ENCODE peak calls at places on chromosome 16, in four cellular contexts. I is CD8-positive, alpha-beta T cell; M is A673; G is Peyer's patch. O is an unnamed sample. For H3K36me3, the result is how much of the 10 kb centered on the place peaks cover.

GRCh38 chr16:87851601-87852000 is 17.7 kb downstream of the SLC7A5 start:
- DNase-seq in G (no peak), I (no peak), M (no peak), O (no peak)

GRCh38 chr16:59259074-59259963 is 525.2 kb upstream of the GOT2 start:
- DNase-seq in I (no peak), G (no peak), M (no peak), O (no peak)

GRCh38 chr16:66750279-66751134 is 902 bp downstream of the DYNC1LI2 start:
- DNase-seq in M (no peak), I (no peak), G (no peak), O (no peak)

GRCh38 chr16:58638148-58639036 is 8.8 kb upstream of the CNOT1 start:
- DNase-seq in G (no peak), I (no peak), M (peak), O (no peak)

GRCh38 chr16:55572439-55572838 is 6.0 kb downstream of the CAPNS2 start:
- DNase-seq in I (no peak), M (no peak), G (no peak), O (no peak)

GRCh38 chr16:67441289-67441753 is 10.4 kb downstream of the HSD11B2 start:
- DNase-seq in I (no peak), G (peak), M (no peak), O (no peak)

GRCh38 chr16:3058173-3059030 is 7.0 kb upstream of the IL32 start:
- DNase-seq in I (no peak), M (peak), G (peak), O (peak)

GRCh38 chr16:77588389-77588788 is 133.9 kb upstream of the NUDT7 start:
- DNase-seq in M (no peak), G (no peak), I (no peak), O (no peak)

GRCh38 chr16:84933774-84934571 is 77.4 kb downstream of the ZDHHC7 start:
- DNase-seq in I (no peak), G (no peak), M (no peak), O (no peak)

GRCh38 chr16:21150375-21151001 is at the start of gene DNAH3:
- DNase-seq in I (no peak), M (peak), G (no peak), O (no peak)

GRCh38 chr16:17831330-17831729 is 360.6 kb upstream of the XYLT1 start:
- DNase-seq in M (no peak), G (no peak), I (no peak), O (no peak)

GRCh38 chr16:10181196-10182162 is 749 bp downstream of the GRIN2A start:
- DNase-seq in G (peak), M (peak), I (no peak), O (peak)

GRCh38 chr16:27067138-27067537 is 411 bp downstream of the C16orf82 start:
- DNase-seq in G (no peak), M (peak), I (no peak), O (no peak)

GRCh38 chr16:82882982-82883863 is 256.5 kb downstream of the CDH13 start:
- DNase-seq in G (no peak), I (no peak), M (no peak), O (no peak)

GRCh38 chr16:79261461-79261860 is 339.1 kb downstream of the MAF start:
- DNase-seq in M (peak), G (peak), I (no peak), O (peak)

GRCh38 chr16:73365010-73365409 is 317.1 kb upstream of the ZFHX3 start:
- DNase-seq in I (no peak), M (peak), G (no peak), O (no peak)

GRCh38 chr16:15521758-15522509 is 87.5 kb downstream of the BMERB1 start:
- DNase-seq in I (no peak), M (no peak), G (no peak), O (no peak)

GRCh38 chr16:1428511-1428910 is 2.4 kb upstream of the PERCC1 start:
- DNase-seq in I (no peak), M (no peak), G (no peak), O (no peak)

GRCh38 chr16:15949210-15950166 is at the start of gene ABCC1:
- DNase-seq in M (peak), I (peak), G (peak), O (peak)

GRCh38 chr16:51313204-51313603 is 162.1 kb upstream of the SALL1 start:
- DNase-seq in I (no peak), M (no peak), G (no peak), O (no peak)

GRCh38 chr16:13100970-13101369 is 199.6 kb downstream of the SHISA9 start:
- DNase-seq in I (no peak), G (no peak), M (no peak), O (no peak)

DNA sequence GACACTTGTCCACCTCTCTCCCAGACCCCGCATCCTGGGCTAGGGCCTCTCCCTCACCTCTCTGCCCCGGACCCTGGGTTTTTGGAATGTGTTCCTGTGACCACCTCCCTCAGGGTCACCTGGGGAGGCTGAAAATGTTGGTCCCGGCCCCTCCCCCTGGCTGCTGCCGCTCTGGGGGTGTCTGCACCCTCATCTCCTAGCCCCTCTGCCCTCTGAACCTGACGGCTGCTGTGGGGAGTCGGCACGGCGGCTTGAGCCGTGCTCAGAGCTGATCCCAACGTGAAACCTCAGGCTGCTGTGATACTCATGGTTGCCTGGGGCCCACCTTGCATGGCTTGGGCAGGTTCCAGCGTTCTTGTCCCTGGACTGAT is 42.8 kb downstream of the ADCY7 start:
- DNase-seq in G (no peak), M (no peak), I (no peak), O (no peak)
- H3K36me3 ChIP-seq in G (under half), M (under half), I (half or more), O (half or more)

GRCh38 chr16:74660383-74660782 is 6.3 kb downstream of the RFWD3 start:
- DNase-seq in G (no peak), M (no peak), I (no peak), O (no peak)

GRCh38 chr16:74661064-74661463 is 5.6 kb downstream of the RFWD3 start:
- DNase-seq in M (no peak), G (no peak), I (no peak), O (no peak)

GRCh38 chr16:74659041-74659440 is 7.6 kb downstream of the RFWD3 start:
- DNase-seq in I (no peak), G (no peak), M (no peak), O (no peak)

GRCh38 chr16:74654536-74654935 is 12.1 kb downstream of the RFWD3 start:
- DNase-seq in I (no peak), G (no peak), M (no peak), O (no peak)

GRCh38 chr16:74657873-74658642 is 8.6 kb downstream of the RFWD3 start:
- DNase-seq in I (no peak), G (no peak), M (no peak), O (no peak)
- H3K36me3 ChIP-seq in I (under half), G (under half), M (half or more), O (half or more)

DNA sequence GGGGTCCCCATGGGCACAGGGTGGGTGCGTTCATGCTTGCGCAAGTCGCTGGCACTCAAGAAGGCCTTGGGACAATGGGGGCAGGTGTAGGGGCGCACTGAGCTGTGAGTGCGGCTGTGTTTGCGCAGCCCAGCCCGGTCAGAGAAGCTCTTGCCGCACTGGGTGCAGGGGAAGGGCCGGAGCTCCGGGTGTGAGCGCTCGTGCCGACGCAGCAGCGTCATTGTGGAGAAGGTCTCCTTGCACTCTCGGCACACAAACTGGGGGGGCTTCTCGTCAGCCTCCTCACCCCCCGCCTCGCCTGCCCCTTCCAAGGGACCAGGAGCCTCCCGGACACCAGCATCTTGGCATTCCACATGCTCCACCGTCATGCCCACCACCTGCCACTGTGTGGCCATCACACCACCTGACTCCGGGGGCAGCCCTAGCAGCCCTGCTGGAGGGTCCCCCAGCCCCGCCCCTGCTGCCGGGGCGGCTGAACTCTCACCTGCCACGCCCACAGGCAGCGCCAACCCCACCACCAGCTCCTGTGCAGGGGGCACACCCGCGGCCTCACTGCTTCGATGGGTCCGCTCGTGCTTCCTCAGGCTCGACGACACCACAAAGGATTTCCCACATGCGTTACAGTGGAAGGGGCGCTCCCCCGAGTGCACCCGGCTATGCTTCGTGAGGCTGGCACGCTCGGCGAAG is 12.8 kb downstream of the ZNF668 start:
- DNase-seq in G (no peak), M (no peak), I (no peak), O (no peak)
- H3K36me3 ChIP-seq in G (under half), M (under half), I (under half), O (under half)

GRCh38 chr16:24917891-24918290 is 72.1 kb downstream of the SLC5A11 start:
- DNase-seq in G (no peak), M (no peak), I (no peak), O (no peak)

GRCh38 chr16:24919536-24919935 is 73.8 kb downstream of the SLC5A11 start:
- DNase-seq in M (no peak), I (no peak), G (no peak), O (no peak)

GRCh38 chr16:24917236-24917635 is 71.5 kb downstream of the SLC5A11 start:
- DNase-seq in M (no peak), G (no peak), I (no peak), O (no peak)

GRCh38 chr16:24920568-24920967 is 74.8 kb downstream of the SLC5A11 start:
- DNase-seq in I (no peak), M (no peak), G (no peak), O (no peak)

DNA sequence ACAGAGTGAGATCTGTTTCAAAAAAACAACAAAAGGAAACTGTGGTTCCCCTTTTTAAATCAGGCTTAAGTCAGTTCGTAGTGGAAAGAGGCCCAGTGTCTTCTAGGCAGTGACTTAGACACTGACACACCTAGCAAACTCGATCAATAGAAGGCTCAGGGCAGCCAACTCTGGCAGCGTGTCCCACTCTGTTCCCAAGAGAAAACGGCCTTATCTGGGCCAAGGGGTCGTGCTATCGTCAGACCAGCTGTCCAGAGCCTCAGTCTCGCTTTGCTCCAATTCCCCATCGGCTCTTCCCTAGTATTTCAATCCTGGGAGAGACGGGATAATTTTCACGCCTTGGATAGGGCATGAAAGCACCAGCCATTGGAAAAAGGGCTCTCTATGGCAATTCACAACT is 72.9 kb downstream of the SLC5A11 start:
- DNase-seq in M (no peak), G (no peak), I (no peak), O (no peak)
- H3K36me3 ChIP-seq in M (under half), G (under half), I (under half), O (half or more)

GRCh38 chr16:31455601-31456314 is 3.5 kb upstream of the ARMC5 start:
- DNase-seq in I (no peak), G (peak), M (peak), O (peak)
- H3K36me3 ChIP-seq in I (under half), G (under half), M (under half), O (under half)

GRCh38 chr16:81588326-81589081 is 143.9 kb downstream of the CMIP start:
- DNase-seq in I (no peak), M (no peak), G (no peak), O (no peak)

GRCh38 chr16:81585785-81586184 is 141.2 kb downstream of the CMIP start:
- DNase-seq in G (peak), M (peak), I (no peak), O (no peak)

GRCh38 chr16:81586421-81586820 is 141.8 kb downstream of the CMIP start:
- DNase-seq in I (no peak), G (no peak), M (no peak), O (no peak)

GRCh38 chr16:81587626-81588160 is 143.1 kb downstream of the CMIP start:
- DNase-seq in I (no peak), G (no peak), M (no peak), O (no peak)

GRCh38 chr16:81586976-81587625 is 142.5 kb downstream of the CMIP start:
- DNase-seq in I (no peak), M (no peak), G (no peak), O (no peak)
- H3K36me3 ChIP-seq in I (under half), M (under half), G (under half), O (under half)

GRCh38 chr16:4381935-4382794 is 10.5 kb downstream of the VASN start:
- DNase-seq in M (no peak), G (no peak), I (no peak), O (no peak)
- H3K36me3 ChIP-seq in M (under half), G (under half), I (under half), O (half or more)

GRCh38 chr16:24967074-24967473 is 48.1 kb downstream of the ARHGAP17 start:
- DNase-seq in G (no peak), M (no peak), I (no peak), O (no peak)
- H3K36me3 ChIP-seq in G (under half), M (half or more), I (under half), O (half or more)

GRCh38 chr16:24931091-24931490 is 84.1 kb downstream of the ARHGAP17 start:
- DNase-seq in I (no peak), M (no peak), G (no peak), O (no peak)
- H3K36me3 ChIP-seq in I (under half), M (half or more), G (under half), O (half or more)